ENCODE peak calls at places on chromosome X, in six cellular contexts. T is ovary; W is GM13977; F is OCI-LY7; H is CD4-positive, alpha-beta T cell; M is BE2C. A is an unnamed sample.
A peak's percentile ranks its signal among the peaks of the same experiment; 100 is the strongest.

GRCh38 chrX:18640686-18641085 is 31.2 kb downstream of the RS1 start:
- DNase-seq in H (no peak), T (no peak), F (no peak), M (peak; percentile 88), W (no peak), A (no peak)

GRCh38 chrX:75522565-75523411 is at the start of gene ZDHHC15:
- DNase-seq in F (no peak), H (peak; percentile 22), W (peak; percentile 6), T (peak; percentile 76), M (no peak), A (no peak)

GRCh38 chrX:3527166-3527565 is 180.7 kb upstream of the MXRA5 start:
- DNase-seq in F (no peak), H (no peak), M (no peak), W (no peak), T (no peak), A (no peak)

GRCh38 chrX:121581885-121582284 is 534.5 kb downstream of the GLUD2 start:
- DNase-seq in F (no peak), T (no peak), H (no peak), W (no peak), M (no peak), A (no peak)

GRCh38 chrX:15202458-15203177 is 67.3 kb downstream of the ASB9 start:
- DNase-seq in M (no peak), F (no peak), W (no peak), T (no peak), H (no peak), A (no peak)

GRCh38 chrX:646228-646495 is 15.6 kb downstream of the SHOX start:
- DNase-seq in H (no peak), T (no peak), F (no peak), M (no peak), W (no peak), A (no peak)

GRCh38 chrX:119729408-119730201 is 28.8 kb upstream of the SOWAHD start:
- DNase-seq in M (peak; percentile 67), H (peak; percentile 59), T (peak; percentile 55), F (peak; percentile 71), W (peak; percentile 64), A (no peak)

GRCh38 chrX:118216086-118216485 is 99.5 kb upstream of the KLHL13 start:
- DNase-seq in W (no peak), H (no peak), T (no peak), M (no peak), F (no peak), A (no peak)

GRCh38 chrX:31213941-31214340 is 142.1 kb upstream of the FTHL17 start:
- DNase-seq in W (peak; percentile 28), T (no peak), M (peak; percentile 10), H (no peak), F (peak; percentile 54), A (no peak)

GRCh38 chrX:10507876-10508275 is 112.5 kb downstream of the MID1 start:
- DNase-seq in T (no peak), W (no peak), F (no peak), H (no peak), M (no peak), A (no peak)

GRCh38 chrX:123322531-123322930 is 138.5 kb downstream of the GRIA3 start:
- DNase-seq in H (no peak), T (no peak), F (no peak), M (no peak), W (no peak), A (no peak)

GRCh38 chrX:120697053-120697452 is 67.2 kb upstream of the C1GALT1C1 start:
- DNase-seq in T (no peak), H (peak; percentile 36), M (no peak), F (peak; percentile 1), W (peak; percentile 4), A (no peak)

GRCh38 chrX:40247848-40248622 is 150.3 kb upstream of the BCOR start:
- DNase-seq in T (no peak), M (peak; percentile 73), W (no peak), H (no peak), F (no peak), A (no peak)

GRCh38 chrX:71228063-71228642 is 5.1 kb downstream of the GJB1 start:
- DNase-seq in T (no peak), W (no peak), M (no peak), H (no peak), F (no peak), A (no peak)

GRCh38 chrX:150084474-150085229 is 146.4 kb upstream of the EOLA2 start:
- DNase-seq in W (no peak), F (no peak), H (no peak), M (no peak), T (no peak), A (no peak)

GRCh38 chrX:37405954-37406353 is 56.8 kb downstream of the PRRG1 start:
- DNase-seq in F (no peak), W (no peak), H (no peak), T (no peak), M (no peak), A (no peak)

GRCh38 chrX:137566746-137567473 is 983 bp downstream of the ZIC3 start:
- DNase-seq in T (no peak), M (no peak), W (no peak), F (no peak), H (no peak), A (no peak)

GRCh38 chrX:11585174-11585573 is 80.5 kb downstream of the ARHGAP6 start:
- DNase-seq in M (no peak), W (no peak), T (no peak), F (no peak), H (no peak), A (no peak)

GRCh38 chrX:1435241-1435900 is 17.3 kb downstream of the ASMTL start:
- DNase-seq in M (no peak), F (no peak), T (peak; percentile 30), H (no peak), W (no peak), A (no peak)

DNA sequence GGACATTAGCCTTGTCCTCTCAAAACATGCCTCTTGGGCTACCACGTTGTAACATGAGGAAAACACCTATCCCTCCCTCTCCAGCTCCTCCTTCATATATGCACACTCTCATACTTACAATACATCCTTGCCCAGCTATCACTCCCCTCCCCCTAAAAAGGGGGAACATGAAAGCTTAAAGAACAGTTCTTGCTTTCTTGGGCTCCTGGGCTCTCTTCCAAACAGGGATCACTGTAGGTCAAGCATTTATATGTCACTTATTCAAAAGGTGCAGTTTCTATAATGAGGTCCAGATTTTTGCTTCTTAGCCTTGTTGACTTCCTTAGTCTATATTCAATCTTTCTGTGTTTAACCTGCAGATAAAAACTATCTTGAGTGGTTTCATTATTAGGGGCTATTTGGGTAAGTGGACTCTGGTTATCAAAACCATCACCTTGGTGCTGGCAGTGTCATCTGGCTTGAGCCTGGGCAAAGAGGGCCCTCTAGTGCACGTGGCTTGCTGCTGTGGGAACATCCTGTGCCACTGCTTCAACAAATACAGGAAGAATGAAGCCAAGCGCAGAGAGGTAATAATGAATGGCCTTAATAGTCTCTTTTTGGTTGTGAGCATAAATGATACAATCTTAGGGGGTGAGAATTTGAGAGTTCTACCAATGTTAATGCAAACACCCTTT is 119.4 kb downstream of the AKAP4 start:
- DNase-seq in W (no peak), F (no peak), H (no peak), T (peak; percentile 45), M (peak; percentile 56), A (no peak)
- TF ChIP-seq CTCF in W (peak; percentile 66), F (peak; percentile 30), H (no peak), T (no peak), M (peak; percentile 59), A (no peak)

DNA sequence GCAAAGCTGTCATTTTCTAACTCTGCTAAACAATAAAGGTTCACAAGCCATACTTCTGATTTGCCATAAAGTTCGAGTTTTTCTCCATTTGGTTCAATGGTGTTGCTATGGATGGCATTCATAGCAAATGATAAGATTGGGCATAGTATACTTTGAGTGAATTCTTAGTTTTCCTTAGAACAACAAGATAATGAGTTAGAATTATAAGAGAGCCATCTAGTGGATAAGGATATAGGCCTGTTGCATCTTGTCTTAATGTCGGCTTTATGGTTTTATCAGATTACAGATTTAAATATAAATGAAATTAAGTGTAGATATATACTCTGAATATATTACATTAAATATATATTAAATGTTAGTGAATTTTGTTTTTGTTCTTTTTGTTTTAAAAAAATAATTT is 644.6 kb downstream of the IL1RAPL1 start:
- DNase-seq in F (no peak), H (no peak), T (no peak), W (no peak), M (no peak), A (no peak)
- TF ChIP-seq CTCF in F (peak; percentile 24), H (no peak), T (no peak), W (peak; percentile 30), M (no peak), A (no peak)

DNA sequence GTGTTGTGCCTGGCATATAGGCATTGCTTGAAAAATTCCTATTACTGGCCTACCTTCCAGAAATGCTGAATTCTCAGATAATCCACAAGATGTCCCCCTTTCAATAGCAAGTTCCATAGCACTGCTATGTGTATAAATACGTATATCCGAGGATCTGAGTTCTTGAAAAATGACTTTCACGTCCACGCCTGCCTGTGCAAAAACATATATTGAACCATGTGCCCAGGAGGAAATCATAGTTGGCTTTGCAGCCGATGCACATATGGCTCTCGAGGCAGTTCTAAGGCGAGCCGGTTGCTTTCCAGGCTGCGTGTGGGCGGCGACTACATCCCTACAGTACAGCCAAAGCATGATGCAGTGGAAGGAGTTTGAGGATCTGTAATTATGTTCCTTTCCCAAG is 55.4 kb upstream of the ESX1 start:
- DNase-seq in M (no peak), T (no peak), W (no peak), F (no peak), H (no peak), A (no peak)
- TF ChIP-seq CTCF in M (peak; percentile 15), T (no peak), W (no peak), F (peak; percentile 31), H (no peak), A (no peak)

DNA sequence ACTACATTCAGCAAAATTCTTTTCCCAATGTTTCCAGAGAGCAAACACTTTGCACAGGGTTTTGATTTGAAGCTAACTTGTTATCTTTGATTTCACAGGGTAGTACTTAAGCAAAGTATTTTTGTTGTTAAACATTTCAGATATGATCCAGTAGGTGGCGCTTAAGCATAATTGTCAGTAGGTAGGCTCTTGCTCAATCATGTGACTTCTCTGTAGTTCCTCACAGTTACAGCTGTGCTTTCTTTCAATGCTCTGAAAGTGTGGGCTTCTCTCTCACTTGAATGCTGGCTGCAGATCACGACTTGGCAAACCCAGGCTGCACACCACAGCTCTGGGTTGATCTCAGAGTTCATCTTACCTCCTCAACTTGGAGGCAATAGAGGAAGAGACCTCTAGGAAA is 1016.5 kb downstream of the SH3BGRL start:
- DNase-seq in W (peak; percentile 33), T (no peak), F (peak; percentile 48), M (no peak), H (no peak), A (no peak)
- TF ChIP-seq CTCF in W (peak; percentile 46), T (no peak), F (peak; percentile 72), M (peak; percentile 25), H (no peak), A (no peak)

GRCh38 chrX:57528670-57529255 is 63.0 kb upstream of the ZXDB start:
- DNase-seq in W (peak; percentile 2), T (no peak), H (no peak), F (peak; percentile 11), M (peak; percentile 11), A (no peak)
- TF ChIP-seq CTCF in W (peak; percentile 52), T (no peak), H (no peak), F (peak; percentile 73), M (peak; percentile 29), A (no peak)

GRCh38 chrX:17374619-17375360 is at the start of gene NHS:
- DNase-seq in T (peak; percentile 85), H (no peak), W (peak; percentile 29), M (peak; percentile 77), F (no peak), A (no peak)
- TF ChIP-seq CTCF in T (peak; percentile 41), H (no peak), W (no peak), M (peak; percentile 33), F (no peak), A (no peak)

GRCh38 chrX:51894697-51895336 is 1.4 kb downstream of the MAGED1 start:
- DNase-seq in M (peak; percentile 59), T (peak; percentile 68), H (no peak), W (peak; percentile 31), F (no peak), A (no peak)
- TF ChIP-seq CTCF in M (no peak), T (no peak), H (no peak), W (no peak), F (no peak), A (no peak)

A was measured in omental fat pad.